ENCODE peak calls at places on chromosome 6, in eight cellular contexts. B is spleen, Z is body of pancreas, S is heart left ventricle, L is IMR-90, P is tibial nerve, Q is Peyer's patch, C is HCT116. V is an unnamed sample.

GRCh38 chr6:98833101-98834059 is 994 bp upstream of the POU3F2 start:
- DNase-seq in B (peak; percentile 81), Q (no peak), C (no peak), L (peak; percentile 16), Z (no peak), S (no peak), P (no peak), V (no peak)

GRCh38 chr6:81638366-81638765 is 114.1 kb downstream of the TENT5A start:
- DNase-seq in L (no peak), C (no peak), S (no peak), P (no peak), B (no peak), Q (no peak), Z (no peak), V (no peak)

GRCh38 chr6:36753671-36754485 is 56.3 kb downstream of the RAB44 start:
- DNase-seq in C (no peak), Z (no peak), P (no peak), S (no peak), B (no peak), L (no peak), Q (no peak), V (no peak)

GRCh38 chr6:105363100-105363754 is 39.7 kb downstream of the PREP start:
- DNase-seq in Q (no peak), Z (no peak), S (no peak), C (no peak), P (no peak), B (no peak), L (peak; percentile 47), V (no peak)

GRCh38 chr6:144178323-144178722 is 28.0 kb downstream of the STX11 start:
- DNase-seq in L (no peak), Z (no peak), C (no peak), P (no peak), S (no peak), Q (no peak), B (no peak), V (no peak)

GRCh38 chr6:43076928-43077809 is 1.1 kb downstream of the PTK7 start:
- DNase-seq in S (no peak), B (no peak), L (peak; percentile 38), Q (no peak), C (no peak), Z (peak; percentile 52), P (no peak), V (no peak)

GRCh38 chr6:143125455-143125854 is 64.8 kb downstream of the AIG1 start:
- DNase-seq in Z (no peak), B (no peak), S (no peak), L (no peak), C (no peak), P (no peak), Q (no peak), V (no peak)

GRCh38 chr6:109236140-109237081 is 141.1 kb downstream of the CEP57L1 start:
- DNase-seq in B (peak; percentile 78), L (no peak), Z (peak; percentile 72), S (no peak), Q (no peak), C (no peak), P (no peak), V (no peak)

GRCh38 chr6:47254051-47254450 is 55.7 kb downstream of the TNFRSF21 start:
- DNase-seq in Z (no peak), Q (no peak), S (no peak), C (no peak), B (no peak), P (no peak), L (no peak), V (no peak)

GRCh38 chr6:40349566-40350192 is 237.5 kb downstream of the LRFN2 start:
- DNase-seq in S (no peak), B (no peak), Q (no peak), P (no peak), C (no peak), L (no peak), Z (no peak), V (no peak)

GRCh38 chr6:14059791-14060436 is 57.7 kb upstream of the CD83 start:
- DNase-seq in Q (no peak), Z (peak; percentile 70), C (no peak), P (no peak), L (no peak), B (no peak), S (peak; percentile 64), V (peak; percentile 29)

GRCh38 chr6:147547369-147547902 is 38.9 kb downstream of the SAMD5 start:
- DNase-seq in B (no peak), Q (no peak), P (no peak), C (no peak), L (no peak), S (no peak), Z (no peak), V (no peak)

GRCh38 chr6:131923356-131923755 is 27.8 kb downstream of the CCN2 start:
- DNase-seq in Q (no peak), P (peak; percentile 66), L (peak; percentile 57), S (peak; percentile 41), C (peak; percentile 83), Z (peak; percentile 62), B (no peak), V (peak; percentile 67)

GRCh38 chr6:15456422-15456821 is 206.4 kb downstream of the DTNBP1 start:
- DNase-seq in Z (no peak), S (no peak), C (no peak), L (no peak), B (no peak), P (no peak), Q (no peak), V (no peak)

GRCh38 chr6:32954983-32955802 is 2.3 kb upstream of the HLA-DMA start:
- DNase-seq in Z (peak; percentile 68), P (no peak), L (peak; percentile 13), Q (no peak), C (no peak), B (no peak), S (no peak), V (peak; percentile 38)

GRCh38 chr6:85452441-85452881 is 2.6 kb downstream of the NT5E start:
- DNase-seq in Q (no peak), S (no peak), L (peak; percentile 93), Z (no peak), P (no peak), B (no peak), C (no peak), V (no peak)

GRCh38 chr6:21587925-21588811 is 5.4 kb upstream of the SOX4 start:
- DNase-seq in Q (no peak), L (peak; percentile 44), C (peak; percentile 44), S (peak; percentile 63), B (peak; percentile 88), P (peak; percentile 38), Z (peak; percentile 66), V (peak; percentile 57)

DNA sequence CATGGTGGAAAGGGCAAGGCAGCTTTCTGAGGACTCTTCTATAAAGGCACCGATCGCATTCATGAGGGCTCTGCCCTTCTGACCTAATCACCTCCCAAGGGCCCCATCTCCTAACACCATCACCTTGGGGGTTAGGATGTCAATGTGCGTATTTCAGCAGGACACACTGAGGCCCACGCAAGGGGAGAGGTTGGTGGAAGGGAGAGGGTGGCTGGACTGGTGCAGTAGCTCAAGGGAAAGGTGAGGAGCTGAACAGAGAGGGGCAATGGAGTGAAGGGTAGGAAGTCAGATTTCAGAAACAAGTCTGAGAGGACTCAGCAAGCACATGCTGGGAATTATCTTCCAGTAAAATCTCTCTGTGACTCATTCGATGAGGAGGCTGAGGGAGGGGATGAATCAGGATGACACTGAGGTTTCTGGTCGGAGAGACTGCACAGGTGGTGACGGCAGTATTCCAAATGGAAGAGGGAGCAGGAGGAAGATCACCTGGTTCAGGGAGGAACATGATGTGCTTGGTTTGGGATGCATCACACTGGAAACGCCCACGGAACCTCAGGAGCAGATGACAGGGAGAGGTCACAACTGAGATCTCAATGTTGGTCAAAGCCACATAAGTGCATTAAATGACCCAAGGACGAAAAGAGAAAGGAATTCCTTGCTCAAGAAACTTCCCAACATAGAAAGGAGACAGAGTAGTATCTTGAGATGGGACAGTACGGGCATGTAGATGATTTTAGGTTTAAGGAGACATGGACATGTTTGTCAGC is 67.1 kb downstream of the TFAP2A start:
- DNase-seq in Z (no peak), Q (no peak), S (no peak), P (no peak), C (peak; percentile 8), B (no peak), L (peak; percentile 24), V (no peak)
- H3K27me3 ChIP-seq in Z (no peaks in the 10 kb centered on the region), Q (no peaks in the 10 kb centered on the region), S (no peaks in the 10 kb centered on the region), P (no peaks in the 10 kb centered on the region), C (no peaks in the 10 kb centered on the region), B (no peaks in the 10 kb centered on the region), L (no peaks in the 10 kb centered on the region), V (no peaks in the 10 kb centered on the region)

DNA sequence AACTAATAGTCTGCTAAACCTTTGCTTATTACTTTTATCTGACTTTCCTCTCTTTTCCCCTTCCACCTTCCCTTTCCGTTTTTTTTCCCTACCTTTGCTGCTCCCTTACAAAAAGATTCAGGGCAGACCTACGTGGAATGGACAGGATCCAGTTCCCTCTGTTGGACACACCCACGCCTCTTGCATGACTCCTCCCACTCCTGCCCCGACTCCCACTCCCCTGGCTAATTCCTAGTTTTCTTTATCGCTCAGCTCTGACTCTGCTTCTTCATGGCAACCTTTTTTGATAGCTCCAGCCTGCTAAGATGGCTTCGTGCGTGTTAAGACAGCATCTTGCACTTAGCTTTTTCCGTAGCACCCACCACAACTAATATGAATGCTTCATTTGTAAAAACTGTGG is 715.6 kb upstream of the NRSN1 start:
- DNase-seq in Q (no peak), L (no peak), P (no peak), B (no peak), Z (no peak), S (no peak), C (no peak), V (no peak)
- H3K4me1 ChIP-seq in Q (no peaks in the 10 kb centered on the region), L (peaks cover 6% of the 10 kb centered on the region), P (no peaks in the 10 kb centered on the region), B (no peaks in the 10 kb centered on the region), Z (no peaks in the 10 kb centered on the region), S (peaks cover 13% of the 10 kb centered on the region), C (no peaks in the 10 kb centered on the region), V (peaks cover 8% of the 10 kb centered on the region)

GRCh38 chr6:157539900-157540752 is 159.1 kb downstream of the ZDHHC14 start:
- DNase-seq in B (no peak), S (no peak), L (no peak), C (no peak), Z (no peak), P (no peak), Q (no peak), V (no peak)
- TF ChIP-seq POLR2A in B (no peak), S (no peak), L (no peak), C (no peak), Z (no peak), P (no peak), Q (no peak), V (no peak)

GRCh38 chr6:54886932-54887584 is 40.5 kb downstream of the FAM83B start:
- DNase-seq in C (no peak), L (no peak), P (no peak), B (no peak), Q (no peak), S (no peak), Z (no peak), V (no peak)

GRCh38 chr6:54896302-54896701 is 49.7 kb downstream of the FAM83B start:
- DNase-seq in P (no peak), Z (no peak), B (no peak), C (no peak), L (no peak), Q (no peak), S (no peak), V (no peak)

GRCh38 chr6:54893818-54894217 is 47.2 kb downstream of the FAM83B start:
- DNase-seq in B (no peak), S (no peak), P (no peak), Q (no peak), Z (no peak), L (no peak), C (no peak), V (no peak)

GRCh38 chr6:54892831-54893230 is 46.3 kb downstream of the FAM83B start:
- DNase-seq in Q (no peak), B (no peak), C (peak; percentile 45), L (peak; percentile 96), P (no peak), S (no peak), Z (no peak), V (no peak)

GRCh38 chr6:54891536-54891935 is 45.0 kb downstream of the FAM83B start:
- DNase-seq in P (no peak), L (peak; percentile 17), B (no peak), S (no peak), C (no peak), Z (no peak), Q (no peak), V (no peak)
- H3K27me3 ChIP-seq in P (no peaks in the 10 kb centered on the region), L (no peaks in the 10 kb centered on the region), B (no peaks in the 10 kb centered on the region), S (no peaks in the 10 kb centered on the region), C (no peaks in the 10 kb centered on the region), Z (no peaks in the 10 kb centered on the region), Q (no peaks in the 10 kb centered on the region), V (no peaks in the 10 kb centered on the region)

V was measured in stomach.